ENCODE peak calls at places on chromosomes 7 and 10, in seven cellular contexts. One of them, this sample, is unnamed.

GRCh38 chr10:42783181-42783549 is 570 bp downstream of the BMS1 start:
- DNase-seq in left ventricle myocardium inferior: no peak
- DNase-seq in body of pancreas: peak; percentile 10
- DNase-seq in OCI-LY7: no peak
- DNase-seq in endodermal cell: no peak
- DNase-seq in uterus: no peak
- DNase-seq in mucosa of descending colon: peak; percentile 30
- DNase-seq in this sample: peak; percentile 33

GRCh38 chr7:3233301-3233700 is 67.8 kb upstream of the SDK1 start:
- DNase-seq in left ventricle myocardium inferior: no peak
- DNase-seq in body of pancreas: no peak
- DNase-seq in OCI-LY7: no peak
- DNase-seq in endodermal cell: no peak
- DNase-seq in uterus: no peak
- DNase-seq in mucosa of descending colon: no peak
- DNase-seq in this sample: no peak

GRCh38 chr10:28285816-28286215 is 17.0 kb downstream of the MPP7 start:
- DNase-seq in left ventricle myocardium inferior: no peak
- DNase-seq in body of pancreas: no peak
- DNase-seq in OCI-LY7: no peak
- DNase-seq in endodermal cell: no peak
- DNase-seq in uterus: no peak
- DNase-seq in mucosa of descending colon: no peak
- DNase-seq in this sample: no peak

GRCh38 chr10:94429049-94429707 is 26.8 kb downstream of the TBC1D12 start:
- DNase-seq in left ventricle myocardium inferior: no peak
- DNase-seq in body of pancreas: no peak
- DNase-seq in OCI-LY7: no peak
- DNase-seq in endodermal cell: no peak
- DNase-seq in uterus: no peak
- DNase-seq in mucosa of descending colon: no peak
- DNase-seq in this sample: no peak

GRCh38 chr7:29122081-29122480 is 24.3 kb downstream of the CPVL start:
- DNase-seq in left ventricle myocardium inferior: peak; percentile 29
- DNase-seq in body of pancreas: no peak
- DNase-seq in OCI-LY7: no peak
- DNase-seq in endodermal cell: no peak
- DNase-seq in uterus: no peak
- DNase-seq in mucosa of descending colon: no peak
- DNase-seq in this sample: no peak

GRCh38 chr10:124864421-124865193 is 63.0 kb downstream of the ABRAXAS2 start:
- DNase-seq in left ventricle myocardium inferior: peak; percentile 86
- DNase-seq in body of pancreas: peak; percentile 72
- DNase-seq in OCI-LY7: no peak
- DNase-seq in endodermal cell: no peak
- DNase-seq in uterus: no peak
- DNase-seq in mucosa of descending colon: peak; percentile 53
- DNase-seq in this sample: peak; percentile 18

GRCh38 chr10:17033529-17034250 is 95.9 kb downstream of the CUBN start:
- DNase-seq in left ventricle myocardium inferior: no peak
- DNase-seq in body of pancreas: no peak
- DNase-seq in OCI-LY7: no peak
- DNase-seq in endodermal cell: peak; percentile 0
- DNase-seq in uterus: no peak
- DNase-seq in mucosa of descending colon: no peak
- DNase-seq in this sample: no peak

GRCh38 chr7:129990403-129991192 is 37.8 kb upstream of the UBE2H start:
- DNase-seq in left ventricle myocardium inferior: no peak
- DNase-seq in body of pancreas: no peak
- DNase-seq in OCI-LY7: no peak
- DNase-seq in endodermal cell: peak; percentile 67
- DNase-seq in uterus: no peak
- DNase-seq in mucosa of descending colon: no peak
- DNase-seq in this sample: no peak

GRCh38 chr10:23364378-23364777 is 19.8 kb upstream of the C10orf67 start:
- DNase-seq in left ventricle myocardium inferior: no peak
- DNase-seq in body of pancreas: no peak
- DNase-seq in OCI-LY7: no peak
- DNase-seq in endodermal cell: no peak
- DNase-seq in uterus: no peak
- DNase-seq in mucosa of descending colon: no peak
- DNase-seq in this sample: no peak

GRCh38 chr10:13890617-13891541 is 304.1 kb downstream of the PRPF18 start:
- DNase-seq in left ventricle myocardium inferior: no peak
- DNase-seq in body of pancreas: no peak
- DNase-seq in OCI-LY7: no peak
- DNase-seq in endodermal cell: peak; percentile 69
- DNase-seq in uterus: no peak
- DNase-seq in mucosa of descending colon: peak; percentile 18
- DNase-seq in this sample: no peak

GRCh38 chr10:34629120-34629519 is 186.0 kb downstream of the PARD3 start:
- DNase-seq in left ventricle myocardium inferior: no peak
- DNase-seq in body of pancreas: no peak
- DNase-seq in OCI-LY7: no peak
- DNase-seq in endodermal cell: no peak
- DNase-seq in uterus: no peak
- DNase-seq in mucosa of descending colon: no peak
- DNase-seq in this sample: peak; percentile 22

GRCh38 chr10:34637419-34637911 is 177.6 kb downstream of the PARD3 start:
- DNase-seq in left ventricle myocardium inferior: peak; percentile 57
- DNase-seq in body of pancreas: peak; percentile 80
- DNase-seq in OCI-LY7: peak; percentile 66
- DNase-seq in endodermal cell: peak; percentile 94
- DNase-seq in uterus: peak; percentile 57
- DNase-seq in mucosa of descending colon: peak; percentile 85
- DNase-seq in this sample: peak; percentile 43

GRCh38 chr10:34638405-34639054 is 176.6 kb downstream of the PARD3 start:
- DNase-seq in left ventricle myocardium inferior: peak; percentile 77
- DNase-seq in body of pancreas: peak; percentile 89
- DNase-seq in OCI-LY7: peak; percentile 74
- DNase-seq in endodermal cell: peak; percentile 94
- DNase-seq in uterus: peak; percentile 92
- DNase-seq in mucosa of descending colon: peak; percentile 84
- DNase-seq in this sample: peak; percentile 64

GRCh38 chr10:34633346-34633745 is 181.8 kb downstream of the PARD3 start:
- DNase-seq in left ventricle myocardium inferior: no peak
- DNase-seq in body of pancreas: peak; percentile 42
- DNase-seq in OCI-LY7: no peak
- DNase-seq in endodermal cell: no peak
- DNase-seq in uterus: no peak
- DNase-seq in mucosa of descending colon: peak; percentile 23
- DNase-seq in this sample: peak; percentile 54

GRCh38 chr10:34635111-34635510 is 180.0 kb downstream of the PARD3 start:
- DNase-seq in left ventricle myocardium inferior: no peak
- DNase-seq in body of pancreas: no peak
- DNase-seq in OCI-LY7: no peak
- DNase-seq in endodermal cell: no peak
- DNase-seq in uterus: no peak
- DNase-seq in mucosa of descending colon: no peak
- DNase-seq in this sample: no peak
- H3K36me3 ChIP-seq in left ventricle myocardium inferior: no peaks in the 10 kb centered on the region
- H3K36me3 ChIP-seq in body of pancreas: no peaks in the 10 kb centered on the region
- H3K36me3 ChIP-seq in OCI-LY7: no peaks in the 10 kb centered on the region
- H3K36me3 ChIP-seq in endodermal cell: peaks cover 10% of the 10 kb centered on the region
- H3K36me3 ChIP-seq in uterus: no peaks in the 10 kb centered on the region
- H3K36me3 ChIP-seq in mucosa of descending colon: no peaks in the 10 kb centered on the region
- H3K36me3 ChIP-seq in this sample: no peaks in the 10 kb centered on the region

DNA sequence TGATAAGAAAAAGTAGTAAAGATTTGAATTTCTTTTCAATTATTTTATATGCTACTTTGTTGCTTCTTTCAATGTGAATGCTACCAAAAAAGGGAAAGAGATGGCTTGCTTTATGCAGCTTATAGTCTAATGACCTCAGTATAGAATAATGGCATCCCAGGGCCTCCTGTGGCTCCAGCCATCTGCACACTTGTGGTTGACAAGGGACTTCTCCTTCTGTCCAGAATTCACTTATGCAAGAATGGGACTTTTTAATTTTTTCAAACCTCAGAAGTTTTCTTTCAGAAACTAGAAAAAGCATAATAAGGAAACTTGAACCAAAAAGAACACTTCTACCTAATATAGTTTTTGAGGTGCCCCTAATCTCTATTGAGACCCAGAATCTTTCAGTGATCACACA is 310.9 kb downstream of the CTNNA3 start:
- DNase-seq in left ventricle myocardium inferior: no peak
- DNase-seq in body of pancreas: no peak
- DNase-seq in OCI-LY7: no peak
- DNase-seq in endodermal cell: no peak
- DNase-seq in uterus: no peak
- DNase-seq in mucosa of descending colon: no peak
- DNase-seq in this sample: no peak
- H3K4me1 ChIP-seq in left ventricle myocardium inferior: no peaks in the 10 kb centered on the region
- H3K4me1 ChIP-seq in body of pancreas: no peaks in the 10 kb centered on the region
- H3K4me1 ChIP-seq in OCI-LY7: no peaks in the 10 kb centered on the region
- H3K4me1 ChIP-seq in endodermal cell: peaks cover 7% of the 10 kb centered on the region
- H3K4me1 ChIP-seq in uterus: no peaks in the 10 kb centered on the region
- H3K4me1 ChIP-seq in mucosa of descending colon: no peaks in the 10 kb centered on the region
- H3K4me1 ChIP-seq in this sample: no peaks in the 10 kb centered on the region

GRCh38 chr10:71696635-71697326 is 22.8 kb downstream of the C10orf105 start:
- DNase-seq in left ventricle myocardium inferior: peak; percentile 68
- DNase-seq in body of pancreas: peak; percentile 76
- DNase-seq in OCI-LY7: peak; percentile 77
- DNase-seq in endodermal cell: peak; percentile 97
- DNase-seq in uterus: no peak
- DNase-seq in mucosa of descending colon: peak; percentile 91
- DNase-seq in this sample: peak; percentile 71
- H3K36me3 ChIP-seq in left ventricle myocardium inferior: no peaks in the 10 kb centered on the region
- H3K36me3 ChIP-seq in body of pancreas: no peaks in the 10 kb centered on the region
- H3K36me3 ChIP-seq in OCI-LY7: no peaks in the 10 kb centered on the region
- H3K36me3 ChIP-seq in endodermal cell: no peaks in the 10 kb centered on the region
- H3K36me3 ChIP-seq in uterus: no peaks in the 10 kb centered on the region
- H3K36me3 ChIP-seq in mucosa of descending colon: no peaks in the 10 kb centered on the region
- H3K36me3 ChIP-seq in this sample: no peaks in the 10 kb centered on the region

GRCh38 chr7:101441890-101442289 is 79.2 kb downstream of the COL26A1 start:
- DNase-seq in left ventricle myocardium inferior: no peak
- DNase-seq in body of pancreas: no peak
- DNase-seq in OCI-LY7: no peak
- DNase-seq in endodermal cell: no peak
- DNase-seq in uterus: no peak
- DNase-seq in mucosa of descending colon: no peak
- DNase-seq in this sample: no peak
- H3K4me1 ChIP-seq in left ventricle myocardium inferior: no peaks in the 10 kb centered on the region
- H3K4me1 ChIP-seq in body of pancreas: no peaks in the 10 kb centered on the region
- H3K4me1 ChIP-seq in OCI-LY7: no peaks in the 10 kb centered on the region
- H3K4me1 ChIP-seq in endodermal cell: no peaks in the 10 kb centered on the region
- H3K4me1 ChIP-seq in uterus: no peaks in the 10 kb centered on the region
- H3K4me1 ChIP-seq in mucosa of descending colon: no peaks in the 10 kb centered on the region
- H3K4me1 ChIP-seq in this sample: no peaks in the 10 kb centered on the region

GRCh38 chr7:107185716-107186115 is 16.9 kb downstream of the HBP1 start:
- DNase-seq in left ventricle myocardium inferior: no peak
- DNase-seq in body of pancreas: no peak
- DNase-seq in OCI-LY7: no peak
- DNase-seq in endodermal cell: no peak
- DNase-seq in uterus: no peak
- DNase-seq in mucosa of descending colon: no peak
- DNase-seq in this sample: no peak

GRCh38 chr7:107186242-107186641 is 17.4 kb downstream of the HBP1 start:
- DNase-seq in left ventricle myocardium inferior: no peak
- DNase-seq in body of pancreas: no peak
- DNase-seq in OCI-LY7: no peak
- DNase-seq in endodermal cell: no peak
- DNase-seq in uterus: no peak
- DNase-seq in mucosa of descending colon: no peak
- DNase-seq in this sample: no peak

GRCh38 chr7:107179326-107180163 is 10.7 kb downstream of the HBP1 start:
- DNase-seq in left ventricle myocardium inferior: no peak
- DNase-seq in body of pancreas: no peak
- DNase-seq in OCI-LY7: no peak
- DNase-seq in endodermal cell: no peak
- DNase-seq in uterus: no peak
- DNase-seq in mucosa of descending colon: no peak
- DNase-seq in this sample: no peak

GRCh38 chr7:107181172-107181571 is 12.4 kb downstream of the HBP1 start:
- DNase-seq in left ventricle myocardium inferior: no peak
- DNase-seq in body of pancreas: no peak
- DNase-seq in OCI-LY7: no peak
- DNase-seq in endodermal cell: no peak
- DNase-seq in uterus: no peak
- DNase-seq in mucosa of descending colon: no peak
- DNase-seq in this sample: no peak

DNA sequence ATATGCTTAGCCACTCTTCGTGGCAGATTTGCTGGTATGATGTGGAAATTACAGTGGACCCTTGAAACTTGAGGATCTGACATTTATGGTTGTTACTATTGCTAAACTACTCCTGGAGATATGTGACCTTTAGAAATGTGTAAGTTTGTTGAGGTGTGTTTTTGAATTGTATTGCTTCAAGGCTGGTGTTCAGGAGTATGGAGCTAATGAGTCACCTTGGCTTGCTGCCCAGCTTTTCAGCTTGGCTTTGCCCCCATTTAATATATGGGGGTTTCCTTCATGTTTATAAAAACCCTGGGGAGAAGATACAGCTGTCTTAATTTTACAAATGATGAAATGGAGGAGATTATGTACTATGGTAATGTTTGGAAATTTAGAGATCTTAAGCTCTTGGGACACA is 11.6 kb downstream of the HBP1 start:
- DNase-seq in left ventricle myocardium inferior: no peak
- DNase-seq in body of pancreas: peak; percentile 57
- DNase-seq in OCI-LY7: no peak
- DNase-seq in endodermal cell: no peak
- DNase-seq in uterus: peak; percentile 43
- DNase-seq in mucosa of descending colon: peak; percentile 50
- DNase-seq in this sample: peak; percentile 30
- H3K36me3 ChIP-seq in left ventricle myocardium inferior: peaks cover 44% of the 10 kb centered on the region
- H3K36me3 ChIP-seq in body of pancreas: peaks cover 11% of the 10 kb centered on the region
- H3K36me3 ChIP-seq in OCI-LY7: peaks cover 35% of the 10 kb centered on the region
- H3K36me3 ChIP-seq in endodermal cell: peaks cover 47% of the 10 kb centered on the region
- H3K36me3 ChIP-seq in uterus: no peaks in the 10 kb centered on the region
- H3K36me3 ChIP-seq in mucosa of descending colon: no peaks in the 10 kb centered on the region
- H3K36me3 ChIP-seq in this sample: peaks cover 5% of the 10 kb centered on the region